ENCODE peak calls at places on chromosomes 6 and 20, in four cellular contexts. Y, U, Q and X are unnamed samples.

GRCh38 chr6:97052152-97052787 is 127.7 kb downstream of the KLHL32 start:
- DNase-seq in Y (no peak), U (no peak), Q (no peak), X (no peak)

GRCh38 chr20:11457476-11457875 is 460.2 kb upstream of the BTBD3 start:
- DNase-seq in Y (peak), U (no peak), Q (no peak), X (no peak)

GRCh38 chr6:6781172-6781876 is 192.8 kb downstream of the LY86 start:
- DNase-seq in Y (peak), U (no peak), Q (no peak), X (no peak)

GRCh38 chr6:148836751-148837150 is 89.9 kb downstream of the UST start:
- DNase-seq in Y (no peak), U (no peak), Q (no peak), X (no peak)

GRCh38 chr6:3571206-3571815 is 114.5 kb upstream of the SLC22A23 start:
- DNase-seq in Y (peak), U (no peak), Q (no peak), X (no peak)

GRCh38 chr20:47345214-47345613 is 11.3 kb downstream of the ZMYND8 start:
- DNase-seq in Y (no peak), U (no peak), Q (no peak), X (no peak)

GRCh38 chr20:17825949-17826843 is 126.4 kb downstream of the BANF2 start:
- DNase-seq in Y (no peak), U (no peak), Q (no peak), X (no peak)

GRCh38 chr6:121430514-121431460 is 4.7 kb upstream of the GJA1 start:
- DNase-seq in Y (peak), U (no peak), Q (peak), X (no peak)

GRCh38 chr20:45363611-45364492 is 896 bp downstream of the SYS1 start:
- DNase-seq in Y (no peak), U (no peak), Q (no peak), X (no peak)